ENCODE peak calls at places on chromosomes 13 and 19, in five cellular contexts. F is IMR-90, V is thoracic aorta, P is sigmoid colon, X is colonic mucosa. I is an unnamed sample.

GRCh38 chr13:45564108-45564507 is 51.4 kb downstream of the ERICH6B start:
- DNase-seq in F (peak), V (no peak), P (no peak), X (no peak), I (no peak)

GRCh38 chr19:2371656-2372055 is 11.6 kb downstream of the TMPRSS9 start:
- DNase-seq in F (peak), V (no peak), P (no peak), X (no peak), I (no peak)

GRCh38 chr13:23881408-23881785 is 7.8 kb downstream of the MIPEP start:
- DNase-seq in F (no peak), V (no peak), P (no peak), X (no peak), I (no peak)

GRCh38 chr13:80133631-80134083 is 207.3 kb downstream of the SPRY2 start:
- DNase-seq in F (no peak), V (no peak), P (no peak), X (peak), I (no peak)

GRCh38 chr13:42076309-42076713 is 27.9 kb downstream of the DGKH start:
- DNase-seq in F (peak), V (no peak), P (no peak), X (no peak), I (no peak)

GRCh38 chr19:3607398-3608078 is 863 bp upstream of the TBXA2R start:
- DNase-seq in F (no peak), V (no peak), P (no peak), X (peak), I (peak)

GRCh38 chr13:68304287-68304893 is 1074.3 kb upstream of the PCDH9 start:
- DNase-seq in F (no peak), V (no peak), P (no peak), X (no peak), I (no peak)

GRCh38 chr13:48317511-48317981 is 14.0 kb downstream of the RB1 start:
- DNase-seq in F (no peak), V (no peak), P (peak), X (no peak), I (no peak)

GRCh38 chr13:40389081-40389641 is 277.3 kb downstream of the FOXO1 start:
- DNase-seq in F (no peak), V (no peak), P (no peak), X (peak), I (no peak)

GRCh38 chr19:18696023-18696422 is 12.5 kb downstream of the CRTC1 start:
- DNase-seq in F (no peak), V (no peak), P (no peak), X (no peak), I (no peak)

GRCh38 chr13:35165205-35165604 is 223.1 kb downstream of the NBEA start:
- DNase-seq in F (no peak), V (no peak), P (no peak), X (no peak), I (no peak)

GRCh38 chr13:28035146-28035782 is 46.8 kb upstream of the URAD start:
- DNase-seq in F (peak), V (no peak), P (no peak), X (peak), I (no peak)

GRCh38 chr19:45117167-45117594 is 24.2 kb downstream of the PPP1R37 start:
- DNase-seq in F (peak), V (no peak), P (no peak), X (no peak), I (no peak)

GRCh38 chr19:13036366-13036976 is 41.2 kb downstream of the NFIX start:
- DNase-seq in F (peak), V (no peak), P (peak), X (peak), I (peak)

GRCh38 chr13:96946709-96947311 is 47.5 kb downstream of the OXGR1 start:
- DNase-seq in F (no peak), V (no peak), P (no peak), X (peak), I (no peak)

GRCh38 chr13:87005511-87005910 is 665.7 kb upstream of the SLITRK5 start:
- DNase-seq in F (no peak), V (no peak), P (no peak), X (no peak), I (no peak)

GRCh38 chr19:52716578-52716977 is 18.3 kb downstream of the ZNF611 start:
- DNase-seq in F (no peak), V (no peak), P (no peak), X (no peak), I (no peak)

GRCh38 chr19:39144487-39145071 is 19.0 kb downstream of the PAK4 start:
- DNase-seq in F (peak), V (no peak), P (no peak), X (peak), I (no peak)

GRCh38 chr13:43884221-43884620 is 4.5 kb downstream of the LACC1 start:
- DNase-seq in F (no peak), V (no peak), P (no peak), X (no peak), I (no peak)

GRCh38 chr13:66795636-66796035 is 434.5 kb downstream of the PCDH9 start:
- DNase-seq in F (no peak), V (no peak), P (no peak), X (no peak), I (no peak)

GRCh38 chr13:39765801-39766463 is 110.5 kb downstream of the COG6 start:
- DNase-seq in F (no peak), V (no peak), P (peak), X (peak), I (peak)

GRCh38 chr19:43438291-43439162 is 23.8 kb downstream of the TEX101 start:
- DNase-seq in F (peak), V (no peak), P (peak), X (peak), I (peak)

GRCh38 chr19:56866563-56866962 is 26.0 kb upstream of the PEG3 start:
- DNase-seq in F (no peak), V (no peak), P (no peak), X (no peak), I (no peak)

GRCh38 chr13:111212517-111212873 is 97.4 kb downstream of the ARHGEF7 start:
- DNase-seq in F (no peak), V (no peak), P (no peak), X (no peak), I (no peak)

GRCh38 chr13:99812611-99813010 is 159.0 kb downstream of the ZIC5 start:
- DNase-seq in F (peak), V (no peak), P (no peak), X (no peak), I (no peak)

GRCh38 chr19:52492991-52493470 is 34.4 kb upstream of the ZNF808 start:
- DNase-seq in F (no peak), V (no peak), P (no peak), X (no peak), I (no peak)

GRCh38 chr13:92843549-92843948 is 383.1 kb upstream of the GPC6 start:
- DNase-seq in F (peak), V (no peak), P (no peak), X (no peak), I (no peak)

GRCh38 chr13:43545317-43545874 is 241.4 kb downstream of the ENOX1 start:
- DNase-seq in F (no peak), V (no peak), P (no peak), X (no peak), I (no peak)

GRCh38 chr19:4064551-4065260 is 2.0 kb downstream of the ZBTB7A start:
- DNase-seq in F (no peak), V (no peak), P (peak), X (peak), I (peak)

GRCh38 chr19:22144394-22144793 is 52.4 kb downstream of the ZNF676 start:
- DNase-seq in F (peak), V (no peak), P (no peak), X (no peak), I (no peak)

GRCh38 chr19:10295305-10295846 is 5.6 kb downstream of the ICAM5 start:
- DNase-seq in F (no peak), V (no peak), P (no peak), X (peak), I (no peak)

GRCh38 chr19:7670150-7670784 is 1.4 kb downstream of the RETN start:
- DNase-seq in F (no peak), V (no peak), P (no peak), X (no peak), I (no peak)

GRCh38 chr13:51674276-51674675 is 90.0 kb downstream of the WDFY2 start:
- DNase-seq in F (no peak), V (no peak), P (no peak), X (peak), I (no peak)

GRCh38 chr13:100954430-100955361 is 280.1 kb upstream of the TMTC4 start:
- DNase-seq in F (peak), V (no peak), P (no peak), X (no peak), I (no peak)

GRCh38 chr13:72104656-72105180 is 237.7 kb upstream of the DACH1 start:
- DNase-seq in F (no peak), V (no peak), P (no peak), X (no peak), I (no peak)

GRCh38 chr13:80338781-80339577 is 1.9 kb downstream of the SPRY2 start:
- DNase-seq in F (peak), V (peak), P (peak), X (peak), I (peak)

GRCh38 chr13:93942016-93942415 is 537.5 kb downstream of the DCT start:
- DNase-seq in F (peak), V (no peak), P (no peak), X (no peak), I (no peak)

GRCh38 chr13:103815619-103816018 is 749.4 kb upstream of the SLC10A2 start:
- DNase-seq in F (no peak), V (no peak), P (no peak), X (no peak), I (no peak)

GRCh38 chr13:103810026-103810425 is 743.8 kb upstream of the SLC10A2 start:
- DNase-seq in F (no peak), V (no peak), P (no peak), X (no peak), I (no peak)

GRCh38 chr13:103812966-103813365 is 746.7 kb upstream of the SLC10A2 start:
- DNase-seq in F (no peak), V (no peak), P (no peak), X (no peak), I (no peak)

DNA sequence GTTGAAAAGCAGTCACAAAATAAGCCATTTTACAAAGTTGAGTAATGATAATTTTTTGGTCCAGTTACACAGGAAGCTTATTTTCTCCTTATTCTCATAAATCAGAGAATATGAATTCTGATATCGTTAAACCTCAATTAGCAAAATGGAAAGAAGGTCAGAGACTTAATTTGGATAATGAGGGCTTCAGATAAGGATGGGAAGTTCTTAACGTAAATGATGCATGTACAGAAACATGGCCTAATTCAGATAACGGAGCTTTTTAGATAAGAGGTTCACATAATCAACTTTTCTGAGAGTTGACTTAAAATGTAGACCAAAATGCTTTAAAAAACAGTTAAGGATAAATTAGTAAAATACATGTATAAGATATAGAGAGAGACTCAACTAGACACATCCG is 746.3 kb upstream of the SLC10A2 start:
- DNase-seq in F (no peak), V (no peak), P (no peak), X (no peak), I (no peak)
- H3K27ac ChIP-seq in F (no peak), V (no peak), P (no peak), X (no peak), I (no peak)

GRCh38 chr19:50537769-50538230 is 24.1 kb upstream of the ASPDH start:
- DNase-seq in F (peak), V (no peak), P (no peak), X (peak), I (peak)

GRCh38 chr19:50535672-50536071 is 22.0 kb upstream of the ASPDH start:
- DNase-seq in F (no peak), V (no peak), P (no peak), X (no peak), I (no peak)

GRCh38 chr19:50537306-50537685 is 23.6 kb upstream of the ASPDH start:
- DNase-seq in F (no peak), V (no peak), P (no peak), X (no peak), I (no peak)

GRCh38 chr19:50534478-50534877 is 20.8 kb upstream of the ASPDH start:
- DNase-seq in F (no peak), V (no peak), P (no peak), X (no peak), I (no peak)

DNA sequence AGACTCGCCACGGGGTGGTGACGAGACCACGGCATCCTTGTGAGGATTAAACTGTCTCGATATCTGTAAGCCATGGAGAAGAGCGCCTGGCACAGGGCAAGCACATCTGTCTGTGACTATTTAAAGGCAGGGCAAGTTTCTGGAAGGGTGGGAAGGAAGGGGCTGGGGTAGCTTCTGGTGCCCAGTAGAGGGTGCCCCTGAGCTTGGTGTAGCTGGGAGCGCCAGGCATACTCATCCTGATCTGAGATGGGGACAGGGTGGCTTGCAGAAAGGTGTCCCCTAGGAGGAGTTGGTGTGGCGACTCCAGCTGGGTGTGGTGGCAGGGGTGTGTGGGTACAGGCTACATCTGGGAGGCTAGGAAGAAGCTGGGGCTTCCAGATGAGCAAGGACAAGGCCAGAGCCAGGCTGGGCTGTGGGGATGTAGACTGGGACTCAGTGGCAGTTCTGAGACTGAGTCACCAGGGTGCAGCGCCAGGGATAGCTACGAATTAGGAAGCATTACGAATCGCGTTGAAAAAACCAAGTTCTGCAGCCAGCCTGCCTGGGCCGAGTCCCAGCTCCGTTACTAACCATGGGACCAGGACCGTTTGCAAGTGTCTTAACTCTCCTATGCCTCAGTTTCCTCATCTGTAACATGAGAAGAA is 23.1 kb upstream of the ASPDH start:
- DNase-seq in F (no peak), V (no peak), P (no peak), X (no peak), I (no peak)
- TF ChIP-seq CTCF in F (no peak), V (no peak), P (no peak), X (no peak), I (no peak)

GRCh38 chr19:42114412-42114811 is 17.8 kb downstream of the POU2F2 start:
- DNase-seq in F (no peak), V (no peak), P (no peak), X (no peak), I (no peak)
- H3K27ac ChIP-seq in F (peak), V (peak), P (peak), X (no peak), I (no peak)

DNA sequence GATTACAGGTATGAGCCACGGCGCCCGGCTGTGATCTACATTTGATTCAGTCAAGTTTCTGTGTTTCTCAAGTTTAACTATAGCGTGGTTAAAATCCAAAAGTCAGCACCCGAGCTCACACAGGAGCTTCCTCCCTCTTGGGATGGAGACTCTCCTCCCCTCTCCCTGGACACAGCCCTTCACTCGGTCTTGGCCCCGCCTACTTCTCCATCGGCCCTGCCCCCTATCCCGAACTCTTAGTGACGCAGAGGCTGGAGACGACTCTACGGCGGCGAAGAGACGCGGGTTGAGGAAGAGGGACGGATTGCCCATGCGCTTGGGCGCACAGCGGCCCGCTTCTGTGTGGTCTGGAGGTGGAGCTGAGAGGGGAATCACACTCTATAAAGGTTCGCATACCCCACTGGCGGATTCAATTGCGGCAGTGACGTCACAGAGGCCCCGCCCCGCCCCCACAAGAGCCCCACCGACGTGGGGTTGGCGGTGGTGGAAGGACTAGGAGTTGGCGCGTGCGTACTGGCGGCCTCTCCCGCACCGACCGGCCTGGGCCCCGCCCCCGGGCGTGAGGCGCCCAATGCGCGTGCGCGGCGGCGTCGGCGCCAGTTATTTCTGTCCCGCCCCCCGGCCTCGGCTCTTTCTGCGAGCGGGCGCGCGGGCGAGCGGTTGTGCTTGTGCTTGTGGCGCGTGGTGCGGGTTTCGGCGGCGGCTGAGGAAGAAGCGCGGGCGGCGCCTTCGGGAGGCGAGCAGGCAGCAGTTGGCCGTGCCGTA is at the start of gene TRIM28:
- DNase-seq in F (peak), V (peak), P (peak), X (peak), I (peak)
- TF ChIP-seq CTCF in F (no peak), V (no peak), P (peak), X (no peak), I (no peak)

GRCh38 chr13:109695402-109696190 is 90.8 kb downstream of the IRS2 start:
- DNase-seq in F (no peak), V (no peak), P (no peak), X (no peak), I (no peak)

GRCh38 chr13:109697936-109698335 is 88.4 kb downstream of the IRS2 start:
- DNase-seq in F (no peak), V (no peak), P (no peak), X (no peak), I (no peak)

GRCh38 chr13:109691689-109692088 is 94.7 kb downstream of the IRS2 start:
- DNase-seq in F (no peak), V (no peak), P (no peak), X (no peak), I (no peak)

GRCh38 chr13:109694972-109695371 is 91.4 kb downstream of the IRS2 start:
- DNase-seq in F (no peak), V (no peak), P (no peak), X (no peak), I (no peak)

DNA sequence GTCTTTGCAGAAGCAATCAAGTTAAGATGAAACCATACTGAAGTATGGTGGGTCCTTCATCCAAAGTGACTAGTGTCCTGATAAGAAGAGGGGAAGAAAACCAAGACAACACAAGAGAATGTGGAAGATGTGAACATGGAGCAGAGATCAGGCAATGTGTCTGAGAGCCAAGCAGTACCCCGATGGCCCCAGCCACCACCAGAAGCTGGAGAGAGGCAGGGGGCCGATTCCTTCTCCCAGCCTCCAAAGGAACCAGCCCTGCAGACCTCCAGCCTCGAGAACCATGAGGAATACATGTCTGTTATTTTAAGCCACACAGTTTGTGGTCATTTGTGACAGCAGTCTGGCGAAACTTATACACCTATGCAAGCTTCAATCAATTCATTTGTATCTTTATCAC is 93.2 kb downstream of the IRS2 start:
- DNase-seq in F (no peak), V (no peak), P (no peak), X (no peak), I (no peak)
- H3K27ac ChIP-seq in F (no peak), V (no peak), P (no peak), X (no peak), I (no peak)

GRCh38 chr19:49614096-49614857 is 23.3 kb downstream of the PRR12 start:
- DNase-seq in F (peak), V (no peak), P (no peak), X (no peak), I (no peak)
- TF ChIP-seq CTCF in F (peak), V (no peak), P (no peak), X (no peak), I (no peak)

GRCh38 chr13:50448535-50448981 is 394.9 kb downstream of the DLEU7 start:
- DNase-seq in F (no peak), V (no peak), P (no peak), X (no peak), I (no peak)
- H3K27ac ChIP-seq in F (no peak), V (no peak), P (no peak), X (no peak), I (peak)

I was measured in heart left ventricle.